ENCODE peak calls at places on chromosomes 7 and 10, in six cellular contexts. F is fibroblast of mammary gland, B is EL, H is kidney glomerular epithelial cell, M is GM23248, K is GOT3. J is an unnamed sample.

GRCh38 chr7:133330085-133330484 is 77.2 kb downstream of the EXOC4 start:
- DNase-seq in B (no peak), F (no peak), M (no peak), K (no peak), H (no peak), J (no peak)

GRCh38 chr7:22563115-22563514 is 63.1 kb upstream of the STEAP1B start:
- DNase-seq in K (no peak), F (no peak), H (no peak), M (no peak), B (peak; percentile 9), J (peak; percentile 56)

GRCh38 chr10:69961168-69961863 is 91.3 kb upstream of the MACROH2A2 start:
- DNase-seq in M (no peak), F (no peak), H (no peak), B (no peak), K (no peak), J (peak; percentile 39)

GRCh38 chr10:112835933-112836564 is 114.0 kb upstream of the TCF7L2 start:
- DNase-seq in K (no peak), B (no peak), F (peak; percentile 12), M (no peak), H (no peak), J (peak; percentile 57)

GRCh38 chr7:69078997-69079769 is 519.1 kb upstream of the AUTS2 start:
- DNase-seq in H (no peak), K (no peak), B (no peak), F (peak; percentile 0), M (no peak), J (no peak)

GRCh38 chr7:40315277-40315676 is 180.5 kb downstream of the SUGCT start:
- DNase-seq in B (no peak), H (no peak), M (no peak), F (no peak), K (no peak), J (no peak)

GRCh38 chr7:125055376-125055775 is 125.8 kb upstream of the POT1 start:
- DNase-seq in K (no peak), B (no peak), H (no peak), M (no peak), F (no peak), J (no peak)

GRCh38 chr10:82953331-82953730 is 1078.3 kb downstream of the NRG3 start:
- DNase-seq in H (no peak), B (no peak), M (no peak), K (no peak), F (no peak), J (no peak)

GRCh38 chr7:137074386-137075030 is 206.1 kb downstream of the CHRM2 start:
- DNase-seq in B (peak; percentile 63), F (peak; percentile 27), M (peak; percentile 77), K (no peak), H (peak; percentile 12), J (no peak)

GRCh38 chr10:28181478-28182096 is 121.3 kb downstream of the MPP7 start:
- DNase-seq in K (no peak), B (peak; percentile 50), F (peak; percentile 4), H (no peak), M (peak; percentile 43), J (no peak)

GRCh38 chr7:127865466-127865865 is 165.8 kb downstream of the LRRC4 start:
- DNase-seq in H (peak; percentile 77), F (peak; percentile 71), B (peak; percentile 89), K (no peak), M (peak; percentile 76), J (no peak)

GRCh38 chr10:78559514-78560392 is 509.0 kb upstream of the ZMIZ1 start:
- DNase-seq in K (no peak), H (no peak), F (no peak), B (no peak), M (no peak), J (no peak)

GRCh38 chr7:86961686-86962085 is 97.8 kb downstream of the ELAPOR2 start:
- DNase-seq in H (no peak), F (peak; percentile 5), K (no peak), B (no peak), M (peak; percentile 25), J (no peak)

GRCh38 chr10:91758303-91759146 is 39.7 kb upstream of the TNKS2 start:
- DNase-seq in K (no peak), B (peak; percentile 50), M (peak; percentile 72), H (peak; percentile 66), F (peak; percentile 74), J (no peak)

GRCh38 chr10:95308389-95309302 is 17.8 kb upstream of the PDLIM1 start:
- DNase-seq in K (peak; percentile 49), H (peak; percentile 98), F (peak; percentile 98), M (peak; percentile 94), B (peak; percentile 99), J (peak; percentile 88)

GRCh38 chr7:105776986-105777910 is 99.2 kb downstream of the ATXN7L1 start:
- DNase-seq in M (peak; percentile 76), K (no peak), H (no peak), B (peak; percentile 62), F (peak; percentile 83), J (no peak)